ENCODE peak calls at places on chromosomes 4 and X, in six cellular contexts. N, D, S, C, J and W are unnamed samples.

GRCh38 chrX:49192722-49193328 is 6.7 kb upstream of the PRICKLE3 start:
- DNase-seq in S (peak; percentile 44), C (no peak), J (no peak), D (no peak), N (no peak), W (no peak)

GRCh38 chr4:101711590-101712255 is 78.8 kb upstream of the BANK1 start:
- DNase-seq in N (no peak), C (no peak), J (no peak), D (no peak), S (peak; percentile 36), W (no peak)

GRCh38 chrX:77014655-77015377 is 432.4 kb upstream of the FGF16 start:
- DNase-seq in C (no peak), J (no peak), D (no peak), N (no peak), S (no peak), W (no peak)

GRCh38 chrX:153401133-153401764 is at the start of gene PNMA6E:
- DNase-seq in D (no peak), N (no peak), S (no peak), C (no peak), J (peak; percentile 45), W (no peak)

GRCh38 chr4:163556169-163556568 is 61.7 kb downstream of the TMA16 start:
- DNase-seq in J (no peak), S (no peak), D (no peak), C (no peak), N (no peak), W (no peak)

GRCh38 chr4:139300431-139301142 is 718 bp upstream of the NAA15 start:
- DNase-seq in J (no peak), D (no peak), N (no peak), S (peak; percentile 77), C (no peak), W (peak; percentile 49)

GRCh38 chr4:8594097-8595038 is 1.8 kb downstream of the CPZ start:
- DNase-seq in S (peak; percentile 84), J (no peak), D (no peak), C (no peak), N (peak; percentile 64), W (peak; percentile 22)

GRCh38 chr4:158176108-158176507 is 3.3 kb upstream of the GASK1B start:
- DNase-seq in D (no peak), C (no peak), S (peak; percentile 80), J (no peak), N (no peak), W (no peak)

GRCh38 chrX:34058005-34058404 is 74.1 kb downstream of the FAM47A start:
- DNase-seq in J (no peak), S (no peak), C (no peak), N (no peak), D (no peak), W (no peak)

GRCh38 chr4:151012836-151013235 is 2.2 kb downstream of the LRBA start:
- DNase-seq in D (no peak), C (no peak), S (peak; percentile 6), N (no peak), J (peak; percentile 39), W (no peak)

GRCh38 chr4:52935317-52935716 is 73.2 kb downstream of the RASL11B start:
- DNase-seq in C (no peak), S (no peak), J (no peak), N (no peak), D (no peak), W (no peak)

GRCh38 chr4:118352843-118353373 is at the start of gene PRSS12:
- DNase-seq in D (peak; percentile 87), S (peak; percentile 95), C (peak; percentile 14), J (peak; percentile 88), N (peak; percentile 10), W (no peak)

GRCh38 chr4:98151145-98151929 is 8.1 kb upstream of the STPG2 start:
- DNase-seq in S (no peak), N (no peak), D (no peak), J (no peak), C (no peak), W (no peak)

GRCh38 chr4:72109959-72110497 is 78.2 kb downstream of the NPFFR2 start:
- DNase-seq in J (no peak), N (no peak), D (no peak), C (no peak), S (no peak), W (no peak)

GRCh38 chr4:152588869-152589268 is 53.0 kb upstream of the FBXW7 start:
- DNase-seq in J (no peak), C (no peak), N (no peak), S (no peak), D (no peak), W (no peak)

GRCh38 chr4:168449740-168450442 is 30.4 kb downstream of the DDX60L start:
- DNase-seq in D (no peak), N (no peak), C (no peak), S (peak; percentile 75), J (no peak), W (peak; percentile 31)

GRCh38 chrX:154351183-154352011 is 23.0 kb downstream of the FLNA start:
- DNase-seq in C (peak; percentile 35), J (no peak), D (no peak), N (no peak), S (peak; percentile 2), W (no peak)

GRCh38 chrX:129777218-129777768 is 2.5 kb upstream of the SASH3 start:
- DNase-seq in D (peak; percentile 71), J (no peak), C (peak; percentile 63), S (no peak), N (peak; percentile 13), W (no peak)

GRCh38 chr4:153418114-153418513 is 48.0 kb upstream of the TMEM131L start:
- DNase-seq in C (no peak), S (peak; percentile 22), D (no peak), N (no peak), J (no peak), W (no peak)

GRCh38 chr4:8779371-8779988 is 92.2 kb downstream of the HMX1 start:
- DNase-seq in J (no peak), C (no peak), S (no peak), N (no peak), D (no peak), W (no peak)

GRCh38 chr4:82430193-82431025 is at the start of the genes ENOPH1 and HNRNPDL:
- DNase-seq in C (peak; percentile 93), J (peak; percentile 99), D (peak; percentile 98), S (peak; percentile 99), N (peak; percentile 96), W (peak; percentile 88)

GRCh38 chr4:74716436-74716765 is 77.9 kb downstream of the BTC start:
- DNase-seq in J (no peak), D (no peak), C (no peak), S (no peak), N (no peak), W (no peak)

GRCh38 chr4:121477480-121477879 is 96.7 kb upstream of the QRFPR start:
- DNase-seq in C (no peak), D (no peak), N (no peak), J (no peak), S (no peak), W (no peak)

GRCh38 chr4:121485190-121485804 is 104.5 kb upstream of the QRFPR start:
- DNase-seq in D (no peak), C (no peak), N (no peak), S (no peak), J (no peak), W (no peak)

GRCh38 chr4:121477079-121477478 is 96.3 kb upstream of the QRFPR start:
- DNase-seq in J (no peak), C (no peak), D (no peak), N (no peak), S (no peak), W (no peak)

GRCh38 chr4:121484633-121485032 is 103.8 kb upstream of the QRFPR start:
- DNase-seq in N (no peak), J (no peak), S (peak; percentile 81), D (no peak), C (no peak), W (peak; percentile 27)

DNA sequence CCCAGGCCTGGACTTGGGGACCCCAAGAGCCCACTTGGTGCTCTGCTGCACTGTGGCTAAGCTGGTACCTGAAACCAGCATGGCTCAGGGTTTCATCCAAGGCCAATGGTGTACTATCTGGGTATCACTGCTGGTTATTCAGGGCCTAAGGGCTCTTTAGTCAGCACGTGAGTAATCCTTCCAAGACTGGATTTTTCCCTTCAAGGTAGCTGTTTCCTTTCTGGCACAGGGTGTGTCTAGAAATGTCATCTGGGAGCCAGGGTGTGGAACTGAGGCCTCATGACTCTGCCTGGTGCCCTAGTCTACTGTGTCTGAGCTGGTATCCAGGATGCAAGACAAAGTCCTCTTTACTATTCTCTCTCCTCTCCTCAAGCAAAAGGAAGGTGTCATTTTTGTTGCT is 99.0 kb upstream of the QRFPR start:
- DNase-seq in S (peak; percentile 8), N (no peak), D (no peak), C (no peak), J (no peak), W (no peak)
- H3K4me3 ChIP-seq in S (no peak overlapping the region), N (no peak overlapping the region), D (no peak overlapping the region), C (no peak overlapping the region), J (no peak overlapping the region), W (no peak overlapping the region)

GRCh38 chrX:69262036-69262905 is 97.0 kb upstream of the PJA1 start:
- DNase-seq in J (peak; percentile 50), D (no peak), S (no peak), C (no peak), N (no peak), W (peak; percentile 38)
- H3K4me3 ChIP-seq in J (no peak overlapping the region), D (no peak overlapping the region), S (no peak overlapping the region), C (no peak overlapping the region), N (no peak overlapping the region), W (no peak overlapping the region)

GRCh38 chr4:48467891-48468290 is 15.3 kb upstream of the SLC10A4 start:
- DNase-seq in J (no peak), D (no peak), S (no peak), N (no peak), C (no peak), W (no peak)

GRCh38 chr4:48472794-48473193 is 10.3 kb upstream of the SLC10A4 start:
- DNase-seq in D (no peak), J (no peak), C (no peak), N (no peak), S (no peak), W (no peak)

GRCh38 chr4:48467442-48467841 is 15.7 kb upstream of the SLC10A4 start:
- DNase-seq in N (peak; percentile 21), S (no peak), C (no peak), D (no peak), J (no peak), W (no peak)

GRCh38 chr4:48470570-48470969 is 12.6 kb upstream of the SLC10A4 start:
- DNase-seq in D (no peak), J (no peak), S (no peak), C (no peak), N (no peak), W (no peak)

GRCh38 chr4:48470135-48470534 is 13.0 kb upstream of the SLC10A4 start:
- DNase-seq in D (no peak), N (no peak), C (no peak), J (no peak), S (no peak), W (no peak)
- H3K4me3 ChIP-seq in D (no peak overlapping the region), N (no peak overlapping the region), C (no peak overlapping the region), J (no peak overlapping the region), S (no peak overlapping the region), W (no peak overlapping the region)

GRCh38 chr4:169689681-169690080 is 68.1 kb downstream of the HPF1 start:
- DNase-seq in N (no peak), C (no peak), S (no peak), J (no peak), D (no peak), W (no peak)

DNA sequence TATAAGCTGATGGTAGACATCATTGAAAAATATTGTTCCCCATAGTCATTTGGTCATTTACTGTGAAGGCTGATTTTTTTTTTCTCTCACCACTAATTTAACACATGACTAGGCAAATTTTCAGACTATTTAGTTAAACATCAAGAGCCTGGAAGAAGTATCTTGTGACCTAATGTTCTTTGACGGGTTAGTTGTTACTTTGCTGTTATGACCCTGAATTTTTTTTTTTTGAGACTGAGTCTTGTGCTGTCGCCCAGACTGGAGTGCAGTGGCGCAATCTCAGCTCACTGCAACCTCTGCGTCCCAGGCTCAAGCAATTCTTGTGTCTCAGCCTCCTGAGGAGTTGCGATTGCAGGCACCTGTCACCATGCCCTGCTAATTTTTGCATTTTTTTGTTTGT is 67.0 kb downstream of the HPF1 start:
- DNase-seq in D (no peak), C (no peak), J (no peak), N (no peak), S (no peak), W (no peak)
- H3K4me3 ChIP-seq in D (no peak overlapping the region), C (no peak overlapping the region), J (no peak overlapping the region), N (no peak overlapping the region), S (no peak overlapping the region), W (no peak overlapping the region)